ENCODE peak calls at places on chromosomes 11 and 22, in nine cellular contexts. One of them, this sample, is unnamed.

GRCh38 chr11:65384301-65384889 is 1.9 kb upstream of the SLC25A45 start:
- DNase-seq in brain microvascular endothelial cell: no peak
- DNase-seq in neural progenitor cell: no peak
- DNase-seq in esophagus squamous epithelium: no peak
- DNase-seq in SK-N-SH: no peak
- DNase-seq in neural crest cell: no peak
- DNase-seq in pancreas: no peak
- DNase-seq in RWPE1: no peak
- DNase-seq in thoracic aorta: no peak
- DNase-seq in this sample: no peak

GRCh38 chr22:42962295-42963230 is 52.4 kb downstream of the PACSIN2 start:
- DNase-seq in pancreas: no peak
- DNase-seq in neural progenitor cell: no peak
- DNase-seq in thoracic aorta: no peak
- DNase-seq in neural crest cell: no peak
- DNase-seq in esophagus squamous epithelium: no peak
- DNase-seq in brain microvascular endothelial cell: no peak
- DNase-seq in SK-N-SH: no peak
- DNase-seq in RWPE1: no peak
- DNase-seq in this sample: peak; percentile 34

GRCh38 chr11:118912742-118913410 is 12.8 kb downstream of the BCL9L start:
- DNase-seq in thoracic aorta: no peak
- DNase-seq in SK-N-SH: no peak
- DNase-seq in RWPE1: no peak
- DNase-seq in esophagus squamous epithelium: no peak
- DNase-seq in neural progenitor cell: no peak
- DNase-seq in brain microvascular endothelial cell: no peak
- DNase-seq in neural crest cell: no peak
- DNase-seq in pancreas: no peak
- DNase-seq in this sample: no peak

GRCh38 chr22:26715392-26715939 is 58.1 kb downstream of the MIAT start:
- DNase-seq in SK-N-SH: no peak
- DNase-seq in esophagus squamous epithelium: no peak
- DNase-seq in pancreas: no peak
- DNase-seq in neural progenitor cell: no peak
- DNase-seq in RWPE1: no peak
- DNase-seq in thoracic aorta: no peak
- DNase-seq in brain microvascular endothelial cell: no peak
- DNase-seq in neural crest cell: no peak
- DNase-seq in this sample: no peak

GRCh38 chr11:6431861-6432260 is 8.9 kb downstream of the HPX start:
- DNase-seq in RWPE1: peak; percentile 83
- DNase-seq in brain microvascular endothelial cell: peak; percentile 61
- DNase-seq in SK-N-SH: no peak
- DNase-seq in thoracic aorta: no peak
- DNase-seq in neural crest cell: no peak
- DNase-seq in pancreas: no peak
- DNase-seq in esophagus squamous epithelium: no peak
- DNase-seq in neural progenitor cell: no peak
- DNase-seq in this sample: no peak

GRCh38 chr11:86575208-86575855 is 97.1 kb downstream of the ME3 start:
- DNase-seq in SK-N-SH: no peak
- DNase-seq in neural progenitor cell: no peak
- DNase-seq in esophagus squamous epithelium: no peak
- DNase-seq in pancreas: no peak
- DNase-seq in neural crest cell: no peak
- DNase-seq in thoracic aorta: no peak
- DNase-seq in RWPE1: no peak
- DNase-seq in brain microvascular endothelial cell: peak; percentile 94
- DNase-seq in this sample: no peak

GRCh38 chr22:20140107-20140445 is 8.5 kb downstream of the ZDHHC8 start:
- DNase-seq in thoracic aorta: no peak
- DNase-seq in RWPE1: no peak
- DNase-seq in esophagus squamous epithelium: no peak
- DNase-seq in pancreas: no peak
- DNase-seq in SK-N-SH: no peak
- DNase-seq in neural progenitor cell: no peak
- DNase-seq in brain microvascular endothelial cell: no peak
- DNase-seq in neural crest cell: no peak
- DNase-seq in this sample: no peak

GRCh38 chr11:33930317-33931021 is 38.6 kb upstream of the LMO2 start:
- DNase-seq in pancreas: no peak
- DNase-seq in esophagus squamous epithelium: no peak
- DNase-seq in neural crest cell: no peak
- DNase-seq in neural progenitor cell: peak; percentile 18
- DNase-seq in brain microvascular endothelial cell: no peak
- DNase-seq in thoracic aorta: no peak
- DNase-seq in RWPE1: no peak
- DNase-seq in SK-N-SH: no peak
- DNase-seq in this sample: peak; percentile 10

GRCh38 chr11:88367310-88367709 is 29.8 kb upstream of the CTSC start:
- DNase-seq in neural crest cell: no peak
- DNase-seq in pancreas: no peak
- DNase-seq in neural progenitor cell: no peak
- DNase-seq in RWPE1: no peak
- DNase-seq in thoracic aorta: no peak
- DNase-seq in SK-N-SH: no peak
- DNase-seq in brain microvascular endothelial cell: no peak
- DNase-seq in esophagus squamous epithelium: no peak
- DNase-seq in this sample: no peak

GRCh38 chr11:33682446-33682845 is 18.2 kb downstream of the C11orf91 start:
- DNase-seq in RWPE1: no peak
- DNase-seq in SK-N-SH: no peak
- DNase-seq in neural crest cell: no peak
- DNase-seq in brain microvascular endothelial cell: no peak
- DNase-seq in thoracic aorta: no peak
- DNase-seq in neural progenitor cell: no peak
- DNase-seq in esophagus squamous epithelium: no peak
- DNase-seq in pancreas: no peak
- DNase-seq in this sample: no peak

GRCh38 chr11:236774-237767 is at the start of gene PSMD13:
- DNase-seq in neural crest cell: peak; percentile 83
- DNase-seq in RWPE1: peak; percentile 87
- DNase-seq in neural progenitor cell: peak; percentile 94
- DNase-seq in esophagus squamous epithelium: peak; percentile 34
- DNase-seq in brain microvascular endothelial cell: peak; percentile 83
- DNase-seq in thoracic aorta: peak; percentile 47
- DNase-seq in SK-N-SH: peak; percentile 96
- DNase-seq in pancreas: peak; percentile 85
- DNase-seq in this sample: peak; percentile 81

DNA sequence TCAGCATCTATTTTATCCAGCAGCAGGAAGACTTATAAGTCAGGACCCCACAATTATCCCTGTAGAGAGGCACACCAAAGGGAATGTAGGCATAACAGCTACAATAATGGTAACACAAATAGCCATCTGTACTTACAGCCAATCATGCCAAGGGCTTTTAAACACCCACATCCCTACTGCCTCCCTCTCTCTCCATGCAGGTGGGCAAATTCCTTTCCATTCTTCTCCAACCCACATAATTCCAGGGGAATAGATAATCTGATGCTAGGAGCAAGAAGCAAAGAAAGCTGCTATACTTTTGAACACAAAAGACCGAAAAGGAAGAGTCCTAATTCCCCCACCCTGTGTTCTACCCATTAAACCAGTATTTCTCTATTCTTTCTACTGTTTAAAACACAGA is 46.7 kb downstream of the RBFOX2 start:
- DNase-seq in pancreas: no peak
- DNase-seq in neural crest cell: no peak
- DNase-seq in esophagus squamous epithelium: no peak
- DNase-seq in neural progenitor cell: peak; percentile 13
- DNase-seq in brain microvascular endothelial cell: no peak
- DNase-seq in thoracic aorta: no peak
- DNase-seq in RWPE1: no peak
- DNase-seq in SK-N-SH: no peak
- DNase-seq in this sample: no peak
- TF ChIP-seq CTCF in pancreas: no peak
- TF ChIP-seq CTCF in neural crest cell: no peak
- TF ChIP-seq CTCF in esophagus squamous epithelium: no peak
- TF ChIP-seq CTCF in neural progenitor cell: no peak
- TF ChIP-seq CTCF in brain microvascular endothelial cell: no peak
- TF ChIP-seq CTCF in thoracic aorta: no peak
- TF ChIP-seq CTCF in RWPE1: no peak
- TF ChIP-seq CTCF in SK-N-SH: no peak
- TF ChIP-seq CTCF in this sample: no peak

GRCh38 chr11:82176945-82177344 is 556.7 kb downstream of the FAM181B start:
- DNase-seq in neural crest cell: no peak
- DNase-seq in SK-N-SH: no peak
- DNase-seq in neural progenitor cell: no peak
- DNase-seq in brain microvascular endothelial cell: no peak
- DNase-seq in esophagus squamous epithelium: no peak
- DNase-seq in thoracic aorta: no peak
- DNase-seq in RWPE1: no peak
- DNase-seq in pancreas: no peak
- DNase-seq in this sample: no peak

GRCh38 chr11:82176365-82176764 is 557.3 kb downstream of the FAM181B start:
- DNase-seq in SK-N-SH: no peak
- DNase-seq in RWPE1: no peak
- DNase-seq in pancreas: no peak
- DNase-seq in neural crest cell: no peak
- DNase-seq in thoracic aorta: no peak
- DNase-seq in neural progenitor cell: no peak
- DNase-seq in brain microvascular endothelial cell: no peak
- DNase-seq in esophagus squamous epithelium: no peak
- DNase-seq in this sample: no peak

GRCh38 chr11:82174610-82175009 is 559.1 kb downstream of the FAM181B start:
- DNase-seq in pancreas: no peak
- DNase-seq in esophagus squamous epithelium: no peak
- DNase-seq in SK-N-SH: no peak
- DNase-seq in brain microvascular endothelial cell: peak; percentile 0
- DNase-seq in RWPE1: no peak
- DNase-seq in neural crest cell: no peak
- DNase-seq in neural progenitor cell: peak; percentile 37
- DNase-seq in thoracic aorta: no peak
- DNase-seq in this sample: no peak
- TF ChIP-seq CTCF in pancreas: no peak
- TF ChIP-seq CTCF in esophagus squamous epithelium: no peak
- TF ChIP-seq CTCF in SK-N-SH: peak; percentile 47
- TF ChIP-seq CTCF in brain microvascular endothelial cell: peak; percentile 34
- TF ChIP-seq CTCF in RWPE1: no peak
- TF ChIP-seq CTCF in neural crest cell: peak; percentile 60
- TF ChIP-seq CTCF in neural progenitor cell: peak; percentile 54
- TF ChIP-seq CTCF in thoracic aorta: no peak
- TF ChIP-seq CTCF in this sample: no peak

GRCh38 chr11:14308897-14309387 is 50.0 kb downstream of the RRAS2 start:
- DNase-seq in neural progenitor cell: no peak
- DNase-seq in SK-N-SH: no peak
- DNase-seq in pancreas: no peak
- DNase-seq in thoracic aorta: no peak
- DNase-seq in RWPE1: no peak
- DNase-seq in esophagus squamous epithelium: no peak
- DNase-seq in neural crest cell: no peak
- DNase-seq in brain microvascular endothelial cell: no peak
- DNase-seq in this sample: no peak
- TF ChIP-seq CTCF in neural progenitor cell: no peak
- TF ChIP-seq CTCF in SK-N-SH: no peak
- TF ChIP-seq CTCF in pancreas: no peak
- TF ChIP-seq CTCF in thoracic aorta: peak; percentile 10
- TF ChIP-seq CTCF in RWPE1: peak; percentile 34
- TF ChIP-seq CTCF in esophagus squamous epithelium: no peak
- TF ChIP-seq CTCF in neural crest cell: no peak
- TF ChIP-seq CTCF in brain microvascular endothelial cell: no peak
- TF ChIP-seq CTCF in this sample: no peak

GRCh38 chr22:24154826-24155225 is 26.5 kb upstream of the SUSD2 start:
- DNase-seq in RWPE1: no peak
- DNase-seq in brain microvascular endothelial cell: no peak
- DNase-seq in SK-N-SH: no peak
- DNase-seq in thoracic aorta: no peak
- DNase-seq in neural progenitor cell: no peak
- DNase-seq in pancreas: no peak
- DNase-seq in esophagus squamous epithelium: no peak
- DNase-seq in neural crest cell: no peak
- DNase-seq in this sample: no peak

GRCh38 chr22:24156915-24157782 is 24.1 kb upstream of the SUSD2 start:
- DNase-seq in neural progenitor cell: peak; percentile 94
- DNase-seq in pancreas: peak; percentile 84
- DNase-seq in thoracic aorta: peak; percentile 65
- DNase-seq in neural crest cell: peak; percentile 74
- DNase-seq in SK-N-SH: peak; percentile 94
- DNase-seq in esophagus squamous epithelium: peak; percentile 71
- DNase-seq in RWPE1: peak; percentile 71
- DNase-seq in brain microvascular endothelial cell: peak; percentile 59
- DNase-seq in this sample: peak; percentile 70

GRCh38 chr22:24155597-24156145 is 25.6 kb upstream of the SUSD2 start:
- DNase-seq in thoracic aorta: no peak
- DNase-seq in RWPE1: peak; percentile 36
- DNase-seq in pancreas: peak; percentile 84
- DNase-seq in brain microvascular endothelial cell: peak; percentile 25
- DNase-seq in neural crest cell: peak; percentile 22
- DNase-seq in neural progenitor cell: peak; percentile 80
- DNase-seq in SK-N-SH: peak; percentile 85
- DNase-seq in esophagus squamous epithelium: no peak
- DNase-seq in this sample: peak; percentile 65

GRCh38 chr22:24157783-24158170 is 23.5 kb upstream of the SUSD2 start:
- DNase-seq in SK-N-SH: no peak
- DNase-seq in brain microvascular endothelial cell: no peak
- DNase-seq in neural progenitor cell: no peak
- DNase-seq in thoracic aorta: peak; percentile 65
- DNase-seq in neural crest cell: no peak
- DNase-seq in RWPE1: no peak
- DNase-seq in esophagus squamous epithelium: no peak
- DNase-seq in pancreas: no peak
- DNase-seq in this sample: no peak

GRCh38 chr22:24156146-24156914 is 25.0 kb upstream of the SUSD2 start:
- DNase-seq in SK-N-SH: peak; percentile 82
- DNase-seq in neural crest cell: no peak
- DNase-seq in esophagus squamous epithelium: no peak
- DNase-seq in brain microvascular endothelial cell: peak; percentile 29
- DNase-seq in neural progenitor cell: peak; percentile 71
- DNase-seq in pancreas: no peak
- DNase-seq in RWPE1: peak; percentile 34
- DNase-seq in thoracic aorta: no peak
- DNase-seq in this sample: no peak
- TF ChIP-seq CTCF in SK-N-SH: no peak
- TF ChIP-seq CTCF in neural crest cell: no peak
- TF ChIP-seq CTCF in esophagus squamous epithelium: no peak
- TF ChIP-seq CTCF in brain microvascular endothelial cell: no peak
- TF ChIP-seq CTCF in neural progenitor cell: no peak
- TF ChIP-seq CTCF in pancreas: no peak
- TF ChIP-seq CTCF in RWPE1: no peak
- TF ChIP-seq CTCF in thoracic aorta: no peak
- TF ChIP-seq CTCF in this sample: no peak